ENCODE peak calls at places on chromosomes 3 and 15, in ten cellular contexts. G, L, O, Z, V, H, S, K, B and J are unnamed samples.

GRCh38 chr3:101635954-101636798 is 40.8 kb downstream of the ZBTB11 start:
- DNase-seq in G (no peak), L (peak), O (peak), Z (peak), V (peak), H (peak), S (peak), K (peak), B (peak), J (peak)

GRCh38 chr3:185677146-185677829 is 91.2 kb downstream of the SENP2 start:
- DNase-seq in G (no peak), L (no peak), O (peak), Z (peak), V (no peak), H (peak), S (peak), K (no peak), B (peak), J (peak)

GRCh38 chr3:140629351-140630137 is 48.3 kb upstream of the TRIM42 start:
- DNase-seq in G (no peak), L (no peak), O (no peak), Z (no peak), V (no peak), H (peak), S (peak), K (no peak), B (no peak), J (peak)

GRCh38 chr15:54575586-54575985 is 597.3 kb downstream of the UNC13C start:
- DNase-seq in G (no peak), L (no peak), O (no peak), Z (no peak), V (no peak), H (no peak), S (no peak), K (no peak), B (no peak), J (no peak)

GRCh38 chr3:15753056-15753710 is 44.6 kb downstream of the ANKRD28 start:
- DNase-seq in G (no peak), L (no peak), O (no peak), Z (no peak), V (no peak), H (peak), S (peak), K (no peak), B (no peak), J (no peak)

GRCh38 chr3:101829066-101829830 is 20.1 kb upstream of the NFKBIZ start:
- DNase-seq in G (peak), L (peak), O (peak), Z (no peak), V (no peak), H (peak), S (no peak), K (no peak), B (no peak), J (no peak)

GRCh38 chr15:25670025-25670554 is 193.0 kb downstream of the ATP10A start:
- DNase-seq in G (peak), L (peak), O (peak), Z (peak), V (peak), H (peak), S (peak), K (no peak), B (no peak), J (no peak)

GRCh38 chr3:25960776-25961175 is 170.9 kb downstream of the OXSM start:
- DNase-seq in G (no peak), L (no peak), O (no peak), Z (no peak), V (no peak), H (no peak), S (no peak), K (no peak), B (no peak), J (no peak)

GRCh38 chr3:157586293-157586692 is 83.1 kb upstream of the VEPH1 start:
- DNase-seq in G (no peak), L (no peak), O (no peak), Z (no peak), V (no peak), H (no peak), S (no peak), K (no peak), B (no peak), J (no peak)

GRCh38 chr15:31302778-31303433 is 23.7 kb upstream of the KLF13 start:
- DNase-seq in G (no peak), L (no peak), O (no peak), Z (no peak), V (no peak), H (no peak), S (no peak), K (no peak), B (no peak), J (no peak)

GRCh38 chr3:40593351-40593750 is 68.6 kb downstream of the ZNF621 start:
- DNase-seq in G (no peak), L (no peak), O (no peak), Z (no peak), V (no peak), H (peak), S (no peak), K (no peak), B (no peak), J (no peak)

GRCh38 chr3:48478631-48479555 is 25.1 kb downstream of the SHISA5 start:
- DNase-seq in G (no peak), L (no peak), O (no peak), Z (no peak), V (no peak), H (no peak), S (no peak), K (peak), B (no peak), J (peak)

GRCh38 chr3:136559896-136560295 is 192.3 kb downstream of the STAG1 start:
- DNase-seq in G (no peak), L (no peak), O (no peak), Z (no peak), V (no peak), H (no peak), S (no peak), K (no peak), B (no peak), J (peak)

GRCh38 chr3:105598047-105598796 is 231.5 kb downstream of the ALCAM start:
- DNase-seq in G (no peak), L (no peak), O (no peak), Z (no peak), V (no peak), H (peak), S (peak), K (no peak), B (peak), J (peak)

GRCh38 chr3:163039636-163040035 is 1543.0 kb downstream of the OTOL1 start:
- DNase-seq in G (no peak), L (no peak), O (no peak), Z (no peak), V (no peak), H (no peak), S (no peak), K (no peak), B (no peak), J (no peak)

DNA sequence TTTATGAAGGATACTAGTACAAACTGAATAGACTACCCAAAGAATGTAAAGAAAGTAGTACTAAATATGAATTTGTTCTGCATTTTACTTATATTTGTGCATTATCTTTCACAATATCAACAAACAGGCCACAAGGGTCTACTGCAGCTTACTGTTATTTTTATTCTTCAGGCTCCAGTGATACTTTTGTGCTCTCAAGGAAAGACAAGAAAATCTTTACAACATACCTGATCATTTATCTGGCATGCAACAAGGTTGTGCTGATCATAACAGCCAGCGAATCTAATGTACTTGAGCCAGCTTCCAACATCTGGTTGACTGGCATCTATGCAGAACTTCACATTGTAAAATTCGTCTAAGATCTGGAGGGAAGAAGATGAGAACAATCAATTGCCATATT is 520.0 kb downstream of the MECOM start:
- DNase-seq in G (no peak), L (no peak), O (no peak), Z (no peak), V (no peak), H (no peak), S (no peak), K (no peak), B (no peak), J (no peak)
- H3K27ac ChIP-seq in G (no peak), L (peak), O (no peak), Z (no peak), V (no peak), H (no peak), S (no peak), K (no peak), B (no peak), J (no peak)

DNA sequence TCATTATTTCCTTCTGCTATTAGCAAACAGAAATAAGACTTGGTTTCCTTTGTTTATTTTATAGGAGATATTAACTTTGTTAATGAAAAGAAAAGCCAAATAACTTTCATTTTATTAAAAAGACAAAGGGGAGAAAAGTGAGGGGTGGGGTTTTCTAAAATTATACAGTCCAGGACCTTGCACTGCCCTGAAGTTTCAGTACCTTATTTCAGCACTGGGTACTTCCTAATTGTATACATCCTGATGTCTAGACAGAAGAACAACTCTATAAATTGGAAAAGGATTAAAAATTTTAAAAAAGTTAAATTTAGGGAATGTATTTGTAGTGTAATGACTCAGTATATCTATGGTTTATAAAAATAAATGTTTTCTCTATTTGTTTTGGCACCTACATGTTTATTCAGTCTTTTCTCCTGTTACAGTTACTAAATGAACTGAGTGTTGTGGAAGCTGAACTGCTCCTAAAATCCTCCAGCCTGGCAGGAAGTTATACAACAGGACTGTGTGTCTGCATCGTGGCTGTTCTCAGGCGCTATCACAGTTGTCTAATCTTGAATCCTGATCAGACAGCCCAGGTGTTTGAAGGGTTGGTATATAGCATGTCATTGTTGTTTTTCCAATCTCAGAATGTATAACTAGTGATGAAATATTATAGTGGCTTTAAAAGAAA is 27.6 kb upstream of the P2RY13 start:
- DNase-seq in G (no peak), L (no peak), O (no peak), Z (no peak), V (no peak), H (no peak), S (no peak), K (no peak), B (no peak), J (no peak)
- H3K27ac ChIP-seq in G (no peak), L (no peak), O (no peak), Z (no peak), V (peak), H (no peak), S (no peak), K (no peak), B (no peak), J (no peak)

GRCh38 chr3:50258979-50259378 is 10.0 kb upstream of the SEMA3B start:
- DNase-seq in G (no peak), L (peak), O (no peak), Z (no peak), V (no peak), H (no peak), S (no peak), K (no peak), B (no peak), J (no peak)
- H3K27ac ChIP-seq in G (peak), L (peak), O (no peak), Z (no peak), V (peak), H (no peak), S (no peak), K (peak), B (no peak), J (no peak)

DNA sequence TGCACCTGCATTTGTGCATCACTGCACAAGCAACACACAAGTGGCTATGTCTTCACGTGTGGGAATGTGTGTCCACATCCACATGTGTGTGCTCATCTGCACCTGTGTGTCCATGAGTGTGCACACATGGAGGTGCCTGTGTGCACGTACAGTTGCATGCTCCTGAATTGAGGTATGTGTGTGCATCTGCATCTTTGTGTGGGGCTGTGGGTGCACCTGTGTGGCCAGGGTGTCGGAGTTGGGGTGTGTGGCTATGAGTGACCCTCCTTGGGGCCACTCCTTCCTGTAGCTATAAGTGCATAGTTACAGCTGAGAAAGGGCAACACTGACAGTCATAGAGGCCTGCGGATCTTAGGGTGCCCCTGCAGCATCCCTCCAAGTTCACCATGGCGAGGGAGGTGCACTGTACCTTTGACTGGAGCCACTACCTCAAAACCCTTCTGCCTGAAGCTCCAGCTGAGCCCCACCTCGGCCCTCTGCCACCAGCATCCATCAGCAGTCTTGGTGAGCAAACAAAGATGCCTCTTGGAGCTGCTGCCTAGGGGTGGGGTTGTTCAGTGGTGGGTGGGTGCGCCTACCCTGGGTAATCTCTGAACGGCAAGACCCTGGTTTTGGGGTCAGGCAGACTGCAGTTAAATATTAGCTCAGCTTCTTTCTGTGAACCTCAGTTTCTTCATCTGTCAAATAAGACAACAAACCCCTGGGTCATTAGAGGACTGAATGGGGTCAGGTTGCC is 5.2 kb upstream of the HHATL start:
- DNase-seq in G (peak), L (no peak), O (no peak), Z (no peak), V (no peak), H (no peak), S (no peak), K (no peak), B (no peak), J (no peak)
- H3K27ac ChIP-seq in G (no peak), L (no peak), O (no peak), Z (no peak), V (no peak), H (no peak), S (no peak), K (no peak), B (no peak), J (no peak)

GRCh38 chr3:114447545-114447944 is 153.7 kb downstream of the TIGIT start:
- DNase-seq in G (no peak), L (no peak), O (no peak), Z (no peak), V (no peak), H (no peak), S (no peak), K (no peak), B (no peak), J (no peak)
- H3K27ac ChIP-seq in G (no peak), L (no peak), O (no peak), Z (no peak), V (peak), H (no peak), S (no peak), K (no peak), B (no peak), J (no peak)